ENCODE peak calls at places on chromosomes 4 and X, in four cellular contexts. One of them, this sample, is unnamed.

GRCh38 chrX:33211356-33212254 is at the start of gene DMD:
- DNase-seq in COR-L47: no peak
- DNase-seq in omental fat pad: no peak
- DNase-seq in NCI-H2081: no peak
- DNase-seq in this sample: no peak

GRCh38 chr4:81491943-81492342 is 20.2 kb upstream of the RASGEF1B start:
- DNase-seq in omental fat pad: no peak
- DNase-seq in COR-L47: no peak
- DNase-seq in NCI-H2081: no peak
- DNase-seq in this sample: no peak

GRCh38 chr4:180057198-180057821 is 2185.9 kb upstream of the TENM3 start:
- DNase-seq in COR-L47: no peak
- DNase-seq in omental fat pad: no peak
- DNase-seq in NCI-H2081: peak
- DNase-seq in this sample: no peak

GRCh38 chrX:68669094-68669830 is 21.8 kb downstream of the STARD8 start:
- DNase-seq in NCI-H2081: no peak
- DNase-seq in COR-L47: no peak
- DNase-seq in omental fat pad: no peak
- DNase-seq in this sample: no peak

GRCh38 chr4:158090323-158090722 is 82.5 kb downstream of the GASK1B start:
- DNase-seq in COR-L47: peak
- DNase-seq in NCI-H2081: peak
- DNase-seq in omental fat pad: no peak
- DNase-seq in this sample: no peak

GRCh38 chr4:182642831-182643230 is 274.4 kb downstream of the DCTD start:
- DNase-seq in omental fat pad: no peak
- DNase-seq in COR-L47: peak
- DNase-seq in NCI-H2081: peak
- DNase-seq in this sample: no peak

GRCh38 chr4:2092653-2093000 is 33.5 kb downstream of the NAT8L start:
- DNase-seq in NCI-H2081: no peak
- DNase-seq in COR-L47: no peak
- DNase-seq in omental fat pad: no peak
- DNase-seq in this sample: no peak

GRCh38 chr4:168484626-168485025 is 4.3 kb upstream of the DDX60L start:
- DNase-seq in omental fat pad: no peak
- DNase-seq in NCI-H2081: no peak
- DNase-seq in COR-L47: no peak
- DNase-seq in this sample: no peak

GRCh38 chr4:75243570-75243969 is 270.6 kb downstream of the RCHY1 start:
- DNase-seq in NCI-H2081: no peak
- DNase-seq in omental fat pad: no peak
- DNase-seq in COR-L47: no peak
- DNase-seq in this sample: no peak

GRCh38 chrX:150257348-150258175 is 105.6 kb upstream of the MAMLD1 start:
- DNase-seq in COR-L47: no peak
- DNase-seq in omental fat pad: no peak
- DNase-seq in NCI-H2081: no peak
- DNase-seq in this sample: no peak

GRCh38 chr4:162782778-162783507 is 383.7 kb downstream of the NAF1 start:
- DNase-seq in NCI-H2081: no peak
- DNase-seq in omental fat pad: no peak
- DNase-seq in COR-L47: no peak
- DNase-seq in this sample: no peak

GRCh38 chr4:172042714-172043114 is 229.5 kb downstream of the GALNTL6 start:
- DNase-seq in NCI-H2081: peak
- DNase-seq in omental fat pad: no peak
- DNase-seq in COR-L47: peak
- DNase-seq in this sample: no peak

GRCh38 chr4:56907009-56907408 is 691 bp upstream of the REST start:
- DNase-seq in NCI-H2081: no peak
- DNase-seq in omental fat pad: no peak
- DNase-seq in COR-L47: no peak
- DNase-seq in this sample: no peak

GRCh38 chr4:176065365-176066249 is at the start of gene WDR17:
- DNase-seq in NCI-H2081: peak
- DNase-seq in COR-L47: peak
- DNase-seq in omental fat pad: peak
- DNase-seq in this sample: peak

GRCh38 chr4:70575964-70576363 is 16.1 kb upstream of the AMBN start:
- DNase-seq in NCI-H2081: no peak
- DNase-seq in COR-L47: no peak
- DNase-seq in omental fat pad: no peak
- DNase-seq in this sample: no peak

This sample was measured in stimulated activated CD8-positive, alpha-beta memory T cell treated with anti-CD3 and anti-CD28 coated beads, Interleukin-2, amount 100 ng/mL, for 48 hours.